ENCODE peak calls at places on chromosomes 12 and 14, in six cellular contexts. Z is upper lobe of right lung, J is tibial artery, F is SK-N-SH, N is lung, R is right lobe of liver. V is an unnamed sample. For H3K4me1, the result is how much of the 10 kb centered on the place peaks cover.

GRCh38 chr12:116647802-116648201 is 88.6 kb downstream of the MAP1LC3B2 start:
- DNase-seq in Z (no peak), R (no peak), J (no peak), F (no peak), N (no peak), V (no peak)

GRCh38 chr12:1494856-1495255 is 99.5 kb downstream of the FBXL14 start:
- DNase-seq in Z (no peak), R (no peak), J (no peak), N (no peak), F (no peak), V (no peak)

GRCh38 chr12:131929530-131930456 is 717 bp downstream of the PUS1 start:
- DNase-seq in J (no peak), R (peak), N (no peak), F (peak), Z (no peak), V (peak)

GRCh38 chr12:124938606-124939427 is 24.4 kb upstream of the UBC start:
- DNase-seq in N (peak), Z (peak), R (peak), F (peak), J (peak), V (no peak)

GRCh38 chr14:35215110-35215872 is 76.9 kb upstream of the PSMA6 start:
- DNase-seq in F (no peak), J (no peak), Z (no peak), R (no peak), N (no peak), V (no peak)

GRCh38 chr12:121678721-121679300 is 9.4 kb upstream of the MORN3 start:
- DNase-seq in Z (no peak), F (no peak), R (no peak), N (no peak), J (no peak), V (no peak)

GRCh38 chr14:51715250-51715649 is 63.5 kb downstream of the FRMD6 start:
- DNase-seq in N (no peak), R (no peak), J (no peak), F (no peak), Z (no peak), V (no peak)

GRCh38 chr12:117408161-117408791 is 46.9 kb upstream of the NOS1 start:
- DNase-seq in R (peak), J (no peak), Z (peak), N (peak), F (peak), V (no peak)

DNA sequence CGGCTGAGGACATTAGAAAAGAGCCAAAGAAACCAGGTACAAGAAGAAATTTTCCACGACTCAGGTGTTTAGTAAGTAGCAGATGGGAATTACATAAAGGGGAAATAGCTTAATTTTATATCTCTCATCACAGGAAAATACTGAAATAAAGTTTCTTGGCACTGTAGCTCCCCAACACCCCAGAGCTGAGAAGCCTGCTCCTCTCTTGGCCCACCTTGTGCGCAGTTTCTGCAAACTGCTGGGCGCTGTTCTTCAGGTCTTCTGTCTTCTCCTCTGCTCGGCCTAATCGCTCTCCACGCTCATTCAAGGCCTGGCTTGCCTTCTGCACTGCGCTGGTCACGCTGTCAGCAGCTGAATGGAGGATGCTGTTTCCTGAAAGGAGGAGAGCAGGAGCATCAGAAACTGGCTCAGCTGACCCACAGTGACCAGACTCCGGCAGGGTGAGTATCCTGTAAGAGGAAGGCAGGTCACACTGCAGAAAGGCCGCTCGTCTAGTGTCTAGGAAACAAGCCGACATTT is 184.9 kb upstream of the GZMB start:
- DNase-seq in F (no peak), N (no peak), J (no peak), R (no peak), Z (no peak), V (no peak)
- H3K4me1 ChIP-seq in F (under half), N (under half), J (under half), R (half or more), Z (under half), V (under half)

DNA sequence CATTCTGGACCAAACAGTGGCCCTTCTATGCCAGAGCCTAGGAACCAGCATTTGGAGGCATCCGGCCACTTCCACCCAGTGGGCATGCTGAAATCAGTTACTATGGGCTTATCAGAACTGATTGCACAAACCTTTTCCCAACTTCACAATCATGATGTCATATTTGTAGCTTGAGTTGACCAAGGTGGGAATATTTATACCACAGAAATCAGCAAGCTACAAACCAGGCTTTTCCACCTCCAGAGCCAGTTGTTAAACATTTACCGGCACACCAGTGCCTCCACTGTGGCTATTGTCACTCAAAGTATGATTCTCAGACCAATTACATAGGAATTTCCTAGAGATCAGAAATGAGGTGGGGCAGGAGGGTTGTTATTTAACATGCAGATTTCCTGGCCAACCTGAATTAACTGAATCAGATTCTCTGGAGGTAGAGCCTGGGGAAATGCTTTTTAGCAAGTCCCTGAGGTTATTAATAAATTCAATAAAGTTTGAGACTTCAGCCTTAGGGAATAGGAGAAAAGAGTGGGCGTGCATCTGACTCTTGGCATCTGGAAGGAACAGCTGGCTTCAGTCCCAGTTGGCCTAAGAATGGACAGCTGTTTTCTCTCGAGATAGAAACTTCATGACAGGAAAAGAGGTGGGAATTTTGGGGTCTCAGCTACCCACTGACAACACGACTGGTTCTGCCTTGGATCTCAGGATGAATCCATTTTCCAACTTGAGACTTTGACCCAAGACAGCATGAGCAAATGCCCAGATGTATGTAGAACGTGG is 273.8 kb downstream of the ZFP36L1 start:
- DNase-seq in Z (no peak), R (no peak), J (no peak), F (no peak), N (no peak), V (no peak)
- H3K4me3 ChIP-seq in Z (no peak), R (no peak), J (no peak), F (no peak), N (no peak), V (no peak)

DNA sequence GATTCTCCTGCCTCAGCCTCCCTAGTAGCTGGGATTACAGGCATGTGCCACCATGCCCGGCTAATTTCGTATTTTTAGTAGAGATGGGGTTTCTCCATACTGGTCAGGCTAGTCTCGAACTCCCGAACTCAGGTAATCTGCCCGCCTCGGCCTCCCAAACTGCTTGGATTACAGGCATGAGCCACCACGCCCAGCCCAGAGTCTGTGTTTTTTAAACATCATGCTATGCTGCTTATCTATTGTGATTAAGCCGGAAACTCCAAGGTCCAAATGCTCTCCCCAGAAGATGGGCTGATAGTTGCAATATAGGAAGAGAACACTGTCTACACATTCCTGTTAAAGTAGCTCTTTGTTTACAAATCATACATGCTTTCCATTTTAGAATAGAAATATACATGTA is 30.5 kb upstream of the MAX start:
- DNase-seq in N (no peak), R (no peak), Z (no peak), J (no peak), F (no peak), V (no peak)
- H3K4me1 ChIP-seq in N (under half), R (under half), Z (under half), J (under half), F (under half), V (under half)

GRCh38 chr14:99300190-99300589 is 28.2 kb upstream of the BCL11B start:
- DNase-seq in R (no peak), J (no peak), Z (no peak), N (no peak), F (no peak), V (no peak)
- H3K4me3 ChIP-seq in R (no peak), J (no peak), Z (no peak), N (no peak), F (no peak), V (no peak)

GRCh38 chr14:99581960-99582359 is 22.0 kb downstream of the CCDC85C start:
- DNase-seq in J (no peak), Z (no peak), F (no peak), N (no peak), R (no peak), V (no peak)
- H3K4me1 ChIP-seq in J (under half), Z (under half), F (half or more), N (under half), R (under half), V (under half)